ENCODE peak calls at places on chromosomes 5 and 9, in four cellular contexts. One of them, this sample, is unnamed.
A peak's percentile ranks its signal among the peaks of the same experiment; 100 is the strongest.

GRCh38 chr5:144189800-144190429 is 19.2 kb downstream of the KCTD16 start:
- DNase-seq in chondrocyte: no peak
- DNase-seq in GM13976: peak; percentile 40
- DNase-seq in epithelial cell of esophagus: peak; percentile 88
- DNase-seq in this sample: peak; percentile 85

GRCh38 chr5:149442563-149443182 is 63.6 kb upstream of the IL17B start:
- DNase-seq in epithelial cell of esophagus: peak; percentile 83
- DNase-seq in GM13976: peak; percentile 88
- DNase-seq in chondrocyte: no peak
- DNase-seq in this sample: peak; percentile 80

GRCh38 chr5:83956386-83956785 is 235.7 kb upstream of the HAPLN1 start:
- DNase-seq in chondrocyte: no peak
- DNase-seq in epithelial cell of esophagus: no peak
- DNase-seq in GM13976: no peak
- DNase-seq in this sample: no peak

GRCh38 chr9:118271936-118272335 is 567.7 kb downstream of the TLR4 start:
- DNase-seq in chondrocyte: no peak
- DNase-seq in GM13976: no peak
- DNase-seq in epithelial cell of esophagus: peak; percentile 2
- DNase-seq in this sample: no peak

GRCh38 chr9:94581711-94582110 is 11.9 kb downstream of the FBP2 start:
- DNase-seq in epithelial cell of esophagus: peak; percentile 56
- DNase-seq in chondrocyte: no peak
- DNase-seq in GM13976: no peak
- DNase-seq in this sample: no peak

GRCh38 chr5:17224858-17225436 is 7.5 kb downstream of the BASP1 start:
- DNase-seq in GM13976: peak; percentile 41
- DNase-seq in epithelial cell of esophagus: peak; percentile 37
- DNase-seq in chondrocyte: no peak
- DNase-seq in this sample: no peak

GRCh38 chr5:179986328-179986727 is 78.6 kb upstream of the TBC1D9B start:
- DNase-seq in chondrocyte: no peak
- DNase-seq in epithelial cell of esophagus: peak; percentile 24
- DNase-seq in GM13976: no peak
- DNase-seq in this sample: no peak

GRCh38 chr9:132596200-132596599 is 13.8 kb downstream of the BARHL1 start:
- DNase-seq in epithelial cell of esophagus: no peak
- DNase-seq in GM13976: no peak
- DNase-seq in chondrocyte: no peak
- DNase-seq in this sample: no peak

GRCh38 chr5:181028032-181028819 is 11.8 kb upstream of the BTNL9 start:
- DNase-seq in chondrocyte: no peak
- DNase-seq in GM13976: no peak
- DNase-seq in epithelial cell of esophagus: no peak
- DNase-seq in this sample: no peak

GRCh38 chr5:112174959-112175594 is 244.0 kb downstream of the EPB41L4A start:
- DNase-seq in GM13976: peak; percentile 56
- DNase-seq in chondrocyte: no peak
- DNase-seq in epithelial cell of esophagus: peak; percentile 66
- DNase-seq in this sample: peak; percentile 63

GRCh38 chr5:78816143-78816765 is 167.7 kb upstream of the LHFPL2 start:
- DNase-seq in epithelial cell of esophagus: no peak
- DNase-seq in chondrocyte: no peak
- DNase-seq in GM13976: no peak
- DNase-seq in this sample: no peak

GRCh38 chr5:9468070-9468388 is 77.8 kb downstream of the SEMA5A start:
- DNase-seq in epithelial cell of esophagus: peak; percentile 96
- DNase-seq in GM13976: no peak
- DNase-seq in chondrocyte: no peak
- DNase-seq in this sample: no peak

GRCh38 chr5:38105231-38105570 is 153.2 kb upstream of the EGFLAM start:
- DNase-seq in GM13976: no peak
- DNase-seq in epithelial cell of esophagus: no peak
- DNase-seq in chondrocyte: no peak
- DNase-seq in this sample: no peak

GRCh38 chr9:21994526-21994995 is at the start of gene CDKN2B-AS1:
- DNase-seq in GM13976: peak; percentile 74
- DNase-seq in epithelial cell of esophagus: peak; percentile 69
- DNase-seq in chondrocyte: no peak
- DNase-seq in this sample: peak; percentile 54

GRCh38 chr5:108763222-108763864 is 15.6 kb downstream of the FER start:
- DNase-seq in GM13976: no peak
- DNase-seq in chondrocyte: no peak
- DNase-seq in epithelial cell of esophagus: no peak
- DNase-seq in this sample: no peak

GRCh38 chr5:8600843-8601242 is 731.9 kb downstream of the MTRR start:
- DNase-seq in chondrocyte: no peak
- DNase-seq in epithelial cell of esophagus: no peak
- DNase-seq in GM13976: no peak
- DNase-seq in this sample: no peak

GRCh38 chr9:94584555-94584954 is 9.1 kb downstream of the FBP2 start:
- DNase-seq in epithelial cell of esophagus: no peak
- DNase-seq in GM13976: no peak
- DNase-seq in chondrocyte: no peak
- DNase-seq in this sample: peak; percentile 39

GRCh38 chr9:10479172-10479571 is 133.6 kb downstream of the PTPRD start:
- DNase-seq in GM13976: no peak
- DNase-seq in epithelial cell of esophagus: peak; percentile 2
- DNase-seq in chondrocyte: no peak
- DNase-seq in this sample: no peak

GRCh38 chr9:133991211-133991921 is 758 bp downstream of the VAV2 start:
- DNase-seq in epithelial cell of esophagus: no peak
- DNase-seq in chondrocyte: peak; percentile 70
- DNase-seq in GM13976: no peak
- DNase-seq in this sample: no peak

GRCh38 chr5:179269781-179270543 is 75.3 kb downstream of the ADAMTS2 start:
- DNase-seq in epithelial cell of esophagus: no peak
- DNase-seq in chondrocyte: peak; percentile 61
- DNase-seq in GM13976: no peak
- DNase-seq in this sample: no peak

GRCh38 chr9:13354733-13355132 is 75.2 kb upstream of the MPDZ start:
- DNase-seq in chondrocyte: no peak
- DNase-seq in epithelial cell of esophagus: peak; percentile 30
- DNase-seq in GM13976: no peak
- DNase-seq in this sample: no peak

GRCh38 chr9:801399-802071 is 40.0 kb upstream of the DMRT1 start:
- DNase-seq in chondrocyte: no peak
- DNase-seq in GM13976: no peak
- DNase-seq in epithelial cell of esophagus: peak; percentile 75
- DNase-seq in this sample: no peak

GRCh38 chr9:135217836-135218235 is 130.4 kb downstream of the OLFM1 start:
- DNase-seq in chondrocyte: peak; percentile 61
- DNase-seq in GM13976: no peak
- DNase-seq in epithelial cell of esophagus: no peak
- DNase-seq in this sample: no peak

GRCh38 chr9:36729902-36730301 is 157.2 kb downstream of the MELK start:
- DNase-seq in GM13976: no peak
- DNase-seq in epithelial cell of esophagus: peak; percentile 32
- DNase-seq in chondrocyte: no peak
- DNase-seq in this sample: no peak

GRCh38 chr5:98301567-98301966 is 471.9 kb upstream of the RGMB start:
- DNase-seq in chondrocyte: no peak
- DNase-seq in epithelial cell of esophagus: no peak
- DNase-seq in GM13976: no peak
- DNase-seq in this sample: no peak

GRCh38 chr9:97293207-97293721 is 14.2 kb upstream of the CCDC180 start:
- DNase-seq in epithelial cell of esophagus: no peak
- DNase-seq in chondrocyte: no peak
- DNase-seq in GM13976: no peak
- DNase-seq in this sample: no peak

GRCh38 chr5:109983135-109983534 is 293.4 kb downstream of the MAN2A1 start:
- DNase-seq in GM13976: no peak
- DNase-seq in epithelial cell of esophagus: no peak
- DNase-seq in chondrocyte: no peak
- DNase-seq in this sample: no peak

GRCh38 chr5:158748535-158748934 is 351.2 kb downstream of the EBF1 start:
- DNase-seq in GM13976: no peak
- DNase-seq in epithelial cell of esophagus: no peak
- DNase-seq in chondrocyte: no peak
- DNase-seq in this sample: no peak

GRCh38 chr9:91852801-91853347 is 97.2 kb downstream of the ROR2 start:
- DNase-seq in epithelial cell of esophagus: no peak
- DNase-seq in chondrocyte: no peak
- DNase-seq in GM13976: no peak
- DNase-seq in this sample: no peak

GRCh38 chr5:25128606-25129005 is 483.8 kb upstream of the CDH10 start:
- DNase-seq in epithelial cell of esophagus: no peak
- DNase-seq in GM13976: no peak
- DNase-seq in chondrocyte: no peak
- DNase-seq in this sample: no peak

GRCh38 chr5:78930742-78931141 is 54.4 kb downstream of the ARSB start:
- DNase-seq in epithelial cell of esophagus: no peak
- DNase-seq in GM13976: no peak
- DNase-seq in chondrocyte: no peak
- DNase-seq in this sample: no peak

GRCh38 chr5:77145666-77146065 is 58.6 kb upstream of the ZBED3 start:
- DNase-seq in GM13976: no peak
- DNase-seq in epithelial cell of esophagus: peak; percentile 50
- DNase-seq in chondrocyte: no peak
- DNase-seq in this sample: no peak

GRCh38 chr9:123048748-123049147 is 15.3 kb downstream of the GPR21 start:
- DNase-seq in epithelial cell of esophagus: no peak
- DNase-seq in chondrocyte: no peak
- DNase-seq in GM13976: no peak
- DNase-seq in this sample: no peak

GRCh38 chr5:139443766-139444473 is 4.6 kb upstream of the DNAJC18 start:
- DNase-seq in GM13976: no peak
- DNase-seq in chondrocyte: no peak
- DNase-seq in epithelial cell of esophagus: peak; percentile 65
- DNase-seq in this sample: no peak
- TF ChIP-seq CTCF in GM13976: no peak
- TF ChIP-seq CTCF in chondrocyte: no peak
- TF ChIP-seq CTCF in epithelial cell of esophagus: no peak
- TF ChIP-seq CTCF in this sample: no peak

GRCh38 chr9:34139477-34140146 is 13.1 kb upstream of the DCAF12 start:
- DNase-seq in epithelial cell of esophagus: peak; percentile 58
- DNase-seq in GM13976: no peak
- DNase-seq in chondrocyte: no peak
- DNase-seq in this sample: peak; percentile 4
- TF ChIP-seq CTCF in epithelial cell of esophagus: peak; percentile 47
- TF ChIP-seq CTCF in GM13976: no peak
- TF ChIP-seq CTCF in chondrocyte: peak; percentile 75
- TF ChIP-seq CTCF in this sample: no peak

GRCh38 chr9:110875275-110875674 is 163.0 kb downstream of the LPAR1 start:
- DNase-seq in GM13976: peak; percentile 35
- DNase-seq in chondrocyte: no peak
- DNase-seq in epithelial cell of esophagus: no peak
- DNase-seq in this sample: peak; percentile 16
- TF ChIP-seq CTCF in GM13976: peak; percentile 40
- TF ChIP-seq CTCF in chondrocyte: no peak
- TF ChIP-seq CTCF in epithelial cell of esophagus: no peak
- TF ChIP-seq CTCF in this sample: peak; percentile 11

GRCh38 chr5:134099288-134099872 is 15.1 kb upstream of the TCF7 start:
- DNase-seq in chondrocyte: no peak
- DNase-seq in epithelial cell of esophagus: no peak
- DNase-seq in GM13976: peak; percentile 52
- DNase-seq in this sample: no peak
- TF ChIP-seq CTCF in chondrocyte: no peak
- TF ChIP-seq CTCF in epithelial cell of esophagus: no peak
- TF ChIP-seq CTCF in GM13976: peak; percentile 15
- TF ChIP-seq CTCF in this sample: no peak

DNA sequence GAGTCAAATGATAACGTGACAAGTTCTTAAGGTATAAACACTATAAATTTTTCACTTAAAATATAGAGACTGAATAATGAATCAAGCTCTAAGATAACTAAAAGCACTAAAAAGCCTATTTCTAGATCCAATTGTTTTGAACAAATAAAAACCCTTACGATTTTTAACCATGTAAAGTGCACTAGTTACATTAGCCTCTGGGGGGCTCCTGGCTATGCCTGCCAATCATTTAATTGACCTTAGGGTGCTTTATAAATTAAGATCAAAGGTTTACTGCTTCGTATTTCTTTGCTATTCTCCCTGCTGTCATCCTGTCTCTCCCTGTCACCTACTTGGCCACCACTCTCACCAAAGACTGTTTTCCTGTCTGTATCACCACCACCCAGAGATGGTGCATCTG is 133.4 kb downstream of the ESM1 start:
- DNase-seq in epithelial cell of esophagus: no peak
- DNase-seq in GM13976: no peak
- DNase-seq in chondrocyte: no peak
- DNase-seq in this sample: no peak
- TF ChIP-seq CTCF in epithelial cell of esophagus: no peak
- TF ChIP-seq CTCF in GM13976: no peak
- TF ChIP-seq CTCF in chondrocyte: peak; percentile 38
- TF ChIP-seq CTCF in this sample: no peak

GRCh38 chr9:81847181-81847915 is 80.9 kb upstream of the SPATA31D4 start:
- DNase-seq in chondrocyte: no peak
- DNase-seq in GM13976: no peak
- DNase-seq in epithelial cell of esophagus: no peak
- DNase-seq in this sample: no peak

GRCh38 chr9:81851340-81851739 is 76.9 kb upstream of the SPATA31D4 start:
- DNase-seq in GM13976: no peak
- DNase-seq in chondrocyte: no peak
- DNase-seq in epithelial cell of esophagus: no peak
- DNase-seq in this sample: no peak

GRCh38 chr9:81849631-81850259 is 78.5 kb upstream of the SPATA31D4 start:
- DNase-seq in GM13976: no peak
- DNase-seq in epithelial cell of esophagus: peak; percentile 48
- DNase-seq in chondrocyte: no peak
- DNase-seq in this sample: no peak

GRCh38 chr9:81844131-81844567 is 84.1 kb upstream of the SPATA31D4 start:
- DNase-seq in GM13976: no peak
- DNase-seq in epithelial cell of esophagus: peak; percentile 29
- DNase-seq in chondrocyte: no peak
- DNase-seq in this sample: no peak

GRCh38 chr9:81848472-81848871 is 79.8 kb upstream of the SPATA31D4 start:
- DNase-seq in GM13976: no peak
- DNase-seq in epithelial cell of esophagus: peak; percentile 42
- DNase-seq in chondrocyte: no peak
- DNase-seq in this sample: no peak
- TF ChIP-seq CTCF in GM13976: no peak
- TF ChIP-seq CTCF in epithelial cell of esophagus: peak; percentile 48
- TF ChIP-seq CTCF in chondrocyte: peak; percentile 81
- TF ChIP-seq CTCF in this sample: no peak

GRCh38 chr5:85920984-85921383 is 696.8 kb upstream of the COX7C start:
- DNase-seq in GM13976: no peak
- DNase-seq in epithelial cell of esophagus: no peak
- DNase-seq in chondrocyte: no peak
- DNase-seq in this sample: no peak

GRCh38 chr5:85921590-85921989 is 696.2 kb upstream of the COX7C start:
- DNase-seq in GM13976: no peak
- DNase-seq in epithelial cell of esophagus: no peak
- DNase-seq in chondrocyte: no peak
- DNase-seq in this sample: no peak
- TF ChIP-seq CTCF in GM13976: no peak
- TF ChIP-seq CTCF in epithelial cell of esophagus: no peak
- TF ChIP-seq CTCF in chondrocyte: peak; percentile 12
- TF ChIP-seq CTCF in this sample: no peak